ENCODE peak calls at places on chromosome 15, in five cellular contexts. One of them, this sample, is unnamed.
A peak's percentile ranks its signal among the peaks of the same experiment; 100 is the strongest.

GRCh38 chr15:70409388-70409787 is 311.7 kb upstream of the TLE3 start:
- DNase-seq in GM12865: no peak
- DNase-seq in body of pancreas: no peak
- DNase-seq in cardiac muscle cell: no peak
- DNase-seq in transverse colon: no peak
- DNase-seq in this sample: no peak

GRCh38 chr15:67510597-67511225 is 10.2 kb upstream of the C15orf61 start:
- DNase-seq in GM12865: no peak
- DNase-seq in body of pancreas: no peak
- DNase-seq in cardiac muscle cell: peak; percentile 59
- DNase-seq in transverse colon: no peak
- DNase-seq in this sample: no peak

GRCh38 chr15:71742964-71743363 is 67.4 kb upstream of the NR2E3 start:
- DNase-seq in GM12865: no peak
- DNase-seq in body of pancreas: no peak
- DNase-seq in cardiac muscle cell: no peak
- DNase-seq in transverse colon: no peak
- DNase-seq in this sample: no peak

GRCh38 chr15:58582150-58582549 is 150.4 kb downstream of the LIPC start:
- DNase-seq in GM12865: no peak
- DNase-seq in body of pancreas: no peak
- DNase-seq in cardiac muscle cell: no peak
- DNase-seq in transverse colon: no peak
- DNase-seq in this sample: no peak

GRCh38 chr15:78988361-78988911 is 43.6 kb upstream of the CTSH start:
- DNase-seq in GM12865: peak; percentile 48
- DNase-seq in body of pancreas: peak; percentile 78
- DNase-seq in cardiac muscle cell: peak; percentile 99
- DNase-seq in transverse colon: peak; percentile 67
- DNase-seq in this sample: no peak

GRCh38 chr15:42108189-42108588 is 13.8 kb upstream of the PLA2G4D start:
- DNase-seq in GM12865: no peak
- DNase-seq in body of pancreas: no peak
- DNase-seq in cardiac muscle cell: no peak
- DNase-seq in transverse colon: no peak
- DNase-seq in this sample: no peak

GRCh38 chr15:41801185-41801584 is 26.7 kb upstream of the JMJD7 start:
- DNase-seq in GM12865: no peak
- DNase-seq in body of pancreas: no peak
- DNase-seq in cardiac muscle cell: no peak
- DNase-seq in transverse colon: no peak
- DNase-seq in this sample: no peak

GRCh38 chr15:62483817-62484216 is 318.7 kb upstream of the C2CD4B start:
- DNase-seq in GM12865: no peak
- DNase-seq in body of pancreas: peak; percentile 60
- DNase-seq in cardiac muscle cell: peak; percentile 61
- DNase-seq in transverse colon: peak; percentile 56
- DNase-seq in this sample: no peak

GRCh38 chr15:77495806-77496589 is 75.3 kb downstream of the HMG20A start:
- DNase-seq in GM12865: no peak
- DNase-seq in body of pancreas: no peak
- DNase-seq in cardiac muscle cell: peak; percentile 44
- DNase-seq in transverse colon: no peak
- DNase-seq in this sample: no peak

GRCh38 chr15:55576911-55577310 is 11.2 kb downstream of the PYGO1 start:
- DNase-seq in GM12865: no peak
- DNase-seq in body of pancreas: no peak
- DNase-seq in cardiac muscle cell: no peak
- DNase-seq in transverse colon: no peak
- DNase-seq in this sample: no peak

GRCh38 chr15:80693682-80694623 is 1.2 kb upstream of the ABHD17C start:
- DNase-seq in GM12865: peak; percentile 17
- DNase-seq in body of pancreas: peak; percentile 33
- DNase-seq in cardiac muscle cell: no peak
- DNase-seq in transverse colon: no peak
- DNase-seq in this sample: no peak

GRCh38 chr15:100186366-100186765 is 155.4 kb downstream of the ADAMTS17 start:
- DNase-seq in GM12865: no peak
- DNase-seq in body of pancreas: no peak
- DNase-seq in cardiac muscle cell: no peak
- DNase-seq in transverse colon: no peak
- DNase-seq in this sample: no peak

GRCh38 chr15:49865925-49866757 is 245.3 kb downstream of the DTWD1 start:
- DNase-seq in GM12865: no peak
- DNase-seq in body of pancreas: no peak
- DNase-seq in cardiac muscle cell: no peak
- DNase-seq in transverse colon: no peak
- DNase-seq in this sample: no peak

GRCh38 chr15:59420986-59421618 is 16.9 kb upstream of the FAM81A start:
- DNase-seq in GM12865: no peak
- DNase-seq in body of pancreas: no peak
- DNase-seq in cardiac muscle cell: peak; percentile 72
- DNase-seq in transverse colon: no peak
- DNase-seq in this sample: no peak

GRCh38 chr15:101372960-101373525 is 78.0 kb upstream of the SNRPA1 start:
- DNase-seq in GM12865: no peak
- DNase-seq in body of pancreas: no peak
- DNase-seq in cardiac muscle cell: no peak
- DNase-seq in transverse colon: peak; percentile 8
- DNase-seq in this sample: no peak

GRCh38 chr15:52406601-52407000 is 111.0 kb upstream of the MYO5C start:
- DNase-seq in GM12865: no peak
- DNase-seq in body of pancreas: no peak
- DNase-seq in cardiac muscle cell: peak; percentile 23
- DNase-seq in transverse colon: no peak
- DNase-seq in this sample: no peak

GRCh38 chr15:68725736-68726135 is 95.0 kb downstream of the ANP32A start:
- DNase-seq in GM12865: no peak
- DNase-seq in body of pancreas: peak; percentile 34
- DNase-seq in cardiac muscle cell: peak; percentile 79
- DNase-seq in transverse colon: peak; percentile 40
- DNase-seq in this sample: no peak

GRCh38 chr15:56428821-56429458 is 36.0 kb downstream of the MNS1 start:
- DNase-seq in GM12865: peak; percentile 43
- DNase-seq in body of pancreas: no peak
- DNase-seq in cardiac muscle cell: peak; percentile 56
- DNase-seq in transverse colon: no peak
- DNase-seq in this sample: no peak

GRCh38 chr15:32818758-32819405 is 101.1 kb downstream of the GREM1 start:
- DNase-seq in GM12865: no peak
- DNase-seq in body of pancreas: no peak
- DNase-seq in cardiac muscle cell: peak; percentile 57
- DNase-seq in transverse colon: no peak
- DNase-seq in this sample: peak; percentile 90

GRCh38 chr15:99447497-99448371 is 118.0 kb upstream of the MEF2A start:
- DNase-seq in GM12865: no peak
- DNase-seq in body of pancreas: no peak
- DNase-seq in cardiac muscle cell: peak; percentile 59
- DNase-seq in transverse colon: no peak
- DNase-seq in this sample: peak; percentile 61

GRCh38 chr15:41836072-41836471 is 2.6 kb upstream of the PLA2G4B start:
- DNase-seq in GM12865: no peak
- DNase-seq in body of pancreas: no peak
- DNase-seq in cardiac muscle cell: no peak
- DNase-seq in transverse colon: no peak
- DNase-seq in this sample: no peak

GRCh38 chr15:76994001-76994400 is 925 bp upstream of the PSTPIP1 start:
- DNase-seq in GM12865: no peak
- DNase-seq in body of pancreas: peak; percentile 14
- DNase-seq in cardiac muscle cell: no peak
- DNase-seq in transverse colon: peak; percentile 30
- DNase-seq in this sample: no peak

GRCh38 chr15:57288926-57289650 is 87.2 kb upstream of the CGNL1 start:
- DNase-seq in GM12865: no peak
- DNase-seq in body of pancreas: no peak
- DNase-seq in cardiac muscle cell: no peak
- DNase-seq in transverse colon: no peak
- DNase-seq in this sample: no peak

GRCh38 chr15:75904241-75904631 is 558 bp downstream of the FBXO22 start:
- DNase-seq in GM12865: peak; percentile 45
- DNase-seq in body of pancreas: peak; percentile 24
- DNase-seq in cardiac muscle cell: peak; percentile 55
- DNase-seq in transverse colon: peak; percentile 50
- DNase-seq in this sample: peak; percentile 48

GRCh38 chr15:27382296-27382695 is 411.3 kb downstream of the GABRG3 start:
- DNase-seq in GM12865: no peak
- DNase-seq in body of pancreas: no peak
- DNase-seq in cardiac muscle cell: no peak
- DNase-seq in transverse colon: no peak
- DNase-seq in this sample: no peak

GRCh38 chr15:80604583-80605506 is 90.3 kb upstream of the ABHD17C start:
- DNase-seq in GM12865: no peak
- DNase-seq in body of pancreas: no peak
- DNase-seq in cardiac muscle cell: no peak
- DNase-seq in transverse colon: no peak
- DNase-seq in this sample: no peak

GRCh38 chr15:25243800-25244097 is 195.1 kb downstream of the UBE3A start:
- DNase-seq in GM12865: no peak
- DNase-seq in body of pancreas: peak; percentile 4
- DNase-seq in cardiac muscle cell: no peak
- DNase-seq in transverse colon: peak; percentile 2
- DNase-seq in this sample: peak; percentile 2

GRCh38 chr15:25242957-25243799 is 195.6 kb downstream of the UBE3A start:
- DNase-seq in GM12865: no peak
- DNase-seq in body of pancreas: peak; percentile 5
- DNase-seq in cardiac muscle cell: no peak
- DNase-seq in transverse colon: no peak
- DNase-seq in this sample: no peak

GRCh38 chr15:25246641-25247417 is 192.0 kb downstream of the UBE3A start:
- DNase-seq in GM12865: no peak
- DNase-seq in body of pancreas: peak; percentile 7
- DNase-seq in cardiac muscle cell: no peak
- DNase-seq in transverse colon: peak; percentile 2
- DNase-seq in this sample: peak; percentile 2

GRCh38 chr15:25245801-25246622 is 192.8 kb downstream of the UBE3A start:
- DNase-seq in GM12865: no peak
- DNase-seq in body of pancreas: peak; percentile 5
- DNase-seq in cardiac muscle cell: no peak
- DNase-seq in transverse colon: peak; percentile 4
- DNase-seq in this sample: no peak

DNA sequence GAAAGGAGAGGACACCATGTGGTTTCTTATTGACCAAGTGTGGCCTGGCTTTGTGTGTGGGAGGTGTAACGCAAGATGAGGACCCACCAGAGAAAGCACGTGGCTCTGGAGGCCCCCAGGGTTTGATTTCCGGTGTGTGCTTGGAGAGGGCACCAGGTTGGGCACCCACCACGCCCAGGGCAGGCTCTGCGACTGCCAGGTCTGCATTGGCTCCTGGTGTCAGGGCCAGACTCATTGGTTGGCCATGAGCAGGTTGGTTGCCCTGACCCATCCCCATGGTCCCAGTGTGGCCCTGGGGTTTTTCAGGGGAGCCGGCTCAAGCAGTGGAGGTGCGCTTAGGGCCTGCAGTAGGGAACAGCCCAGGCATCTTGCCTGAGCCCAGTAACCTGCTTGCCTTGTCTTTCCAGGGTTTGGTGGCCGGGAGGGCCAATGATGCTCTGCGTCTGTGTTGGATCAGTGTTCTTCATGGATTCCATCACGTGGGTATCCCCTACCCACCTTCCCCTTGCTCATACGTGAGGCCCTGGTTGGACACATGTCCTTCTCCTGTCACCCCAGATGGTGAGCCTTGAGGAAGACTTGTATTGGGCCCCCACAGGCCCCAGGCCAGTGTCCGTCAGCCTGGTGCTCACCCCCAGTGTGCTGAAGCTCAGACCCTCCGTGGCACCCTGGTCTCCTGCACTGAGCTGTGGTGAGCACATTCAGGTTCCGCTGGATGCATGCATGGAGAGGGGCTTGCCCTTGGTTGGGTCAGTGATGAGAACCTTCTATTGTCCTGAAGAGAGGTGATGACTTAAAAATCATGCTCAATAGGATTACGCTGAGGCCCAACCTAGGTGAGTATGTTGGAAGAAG is 193.9 kb downstream of the UBE3A start:
- DNase-seq in GM12865: no peak
- DNase-seq in body of pancreas: peak; percentile 4
- DNase-seq in cardiac muscle cell: no peak
- DNase-seq in transverse colon: peak; percentile 3
- DNase-seq in this sample: peak; percentile 2
- TF ChIP-seq CTCF in GM12865: no peak
- TF ChIP-seq CTCF in body of pancreas: no peak
- TF ChIP-seq CTCF in cardiac muscle cell: no peak
- TF ChIP-seq CTCF in transverse colon: no peak
- TF ChIP-seq CTCF in this sample: no peak

GRCh38 chr15:86101818-86102217 is 22.1 kb downstream of the AGBL1 start:
- DNase-seq in GM12865: no peak
- DNase-seq in body of pancreas: no peak
- DNase-seq in cardiac muscle cell: no peak
- DNase-seq in transverse colon: no peak
- DNase-seq in this sample: no peak

GRCh38 chr15:86103825-86104224 is 24.2 kb downstream of the AGBL1 start:
- DNase-seq in GM12865: no peak
- DNase-seq in body of pancreas: no peak
- DNase-seq in cardiac muscle cell: no peak
- DNase-seq in transverse colon: no peak
- DNase-seq in this sample: no peak

DNA sequence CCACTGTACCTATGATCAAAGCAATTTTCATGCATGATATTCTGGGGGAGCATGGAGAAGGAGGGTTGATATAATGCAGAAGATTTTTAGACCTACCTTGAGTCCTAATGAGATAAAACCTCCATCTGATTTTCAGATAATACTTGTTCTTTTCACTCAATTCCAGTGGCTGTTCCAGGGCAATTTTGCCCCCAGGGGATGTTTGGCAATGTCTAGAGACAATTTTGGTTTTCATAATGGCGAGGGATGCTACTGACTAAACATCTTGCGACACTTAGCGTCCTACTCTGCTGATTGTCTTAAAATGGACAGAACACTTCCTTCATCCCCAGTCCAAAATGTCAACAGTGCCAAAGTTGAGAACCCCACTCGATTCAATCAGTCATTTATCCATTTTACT is 26.6 kb downstream of the AGBL1 start:
- DNase-seq in GM12865: no peak
- DNase-seq in body of pancreas: no peak
- DNase-seq in cardiac muscle cell: no peak
- DNase-seq in transverse colon: no peak
- DNase-seq in this sample: no peak
- H3K4me3 ChIP-seq in GM12865: no peak overlapping the region
- H3K4me3 ChIP-seq in body of pancreas: no peak overlapping the region
- H3K4me3 ChIP-seq in cardiac muscle cell: no peak overlapping the region
- H3K4me3 ChIP-seq in transverse colon: no peak overlapping the region
- H3K4me3 ChIP-seq in this sample: no peak overlapping the region

GRCh38 chr15:89837830-89838178 is 23.2 kb upstream of the ANPEP start:
- DNase-seq in GM12865: no peak
- DNase-seq in body of pancreas: no peak
- DNase-seq in cardiac muscle cell: no peak
- DNase-seq in transverse colon: no peak
- DNase-seq in this sample: no peak
- TF ChIP-seq CTCF in GM12865: no peak
- TF ChIP-seq CTCF in body of pancreas: no peak
- TF ChIP-seq CTCF in cardiac muscle cell: no peak
- TF ChIP-seq CTCF in transverse colon: no peak
- TF ChIP-seq CTCF in this sample: no peak

DNA sequence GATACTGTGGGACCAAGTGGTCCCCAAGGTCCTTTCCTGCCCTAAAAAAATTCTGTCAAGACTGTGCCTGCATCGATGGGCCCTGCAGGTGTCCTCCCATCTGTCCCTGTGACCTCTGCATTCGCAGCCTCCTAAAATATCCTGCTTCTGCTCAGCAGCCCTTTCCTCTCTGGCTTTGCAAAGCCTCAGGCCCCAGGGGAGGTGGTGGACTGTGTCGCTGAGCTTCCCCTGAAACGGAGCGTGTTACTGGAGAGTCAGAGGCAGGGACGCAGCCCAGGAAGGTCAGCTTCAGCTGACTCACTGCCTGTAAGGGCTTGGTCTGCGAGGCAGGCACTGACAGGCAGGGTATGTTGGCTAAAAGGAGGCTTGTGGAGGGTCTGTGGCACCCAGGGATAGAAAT is 110.0 kb downstream of the RAB11A start:
- DNase-seq in GM12865: peak; percentile 34
- DNase-seq in body of pancreas: no peak
- DNase-seq in cardiac muscle cell: no peak
- DNase-seq in transverse colon: no peak
- DNase-seq in this sample: no peak
- H3K4me3 ChIP-seq in GM12865: no peak overlapping the region
- H3K4me3 ChIP-seq in body of pancreas: no peak overlapping the region
- H3K4me3 ChIP-seq in cardiac muscle cell: no peak overlapping the region
- H3K4me3 ChIP-seq in transverse colon: no peak overlapping the region
- H3K4me3 ChIP-seq in this sample: no peak overlapping the region